ENCODE peak calls at places on chromosomes 6 and 20, in seven cellular contexts. Y is CD4-positive, alpha-beta T cell; E is keratinocyte; M is hepatocyte; R is aorta; V is naive thymus-derived CD4-positive, alpha-beta T cell; B is mesendoderm. K is an unnamed sample.

GRCh38 chr20:57265649-57266250 is 691 bp downstream of the BMP7 start:
- DNase-seq in Y (no peak), E (no peak), M (no peak), R (no peak), V (no peak), B (peak), K (no peak)

GRCh38 chr20:24059174-24059573 is 70.6 kb upstream of the GGTLC1 start:
- DNase-seq in Y (no peak), E (no peak), M (no peak), R (no peak), V (no peak), B (no peak), K (no peak)

GRCh38 chr6:117423754-117424153 is 2.0 kb downstream of the ROS1 start:
- DNase-seq in Y (no peak), E (no peak), M (no peak), R (no peak), V (no peak), B (no peak), K (no peak)

GRCh38 chr6:145116591-145117178 is 618.6 kb downstream of the EPM2A start:
- DNase-seq in Y (no peak), E (no peak), M (no peak), R (no peak), V (no peak), B (no peak), K (no peak)

GRCh38 chr6:170080828-170081368 is 210.0 kb downstream of the DLL1 start:
- DNase-seq in Y (no peak), E (no peak), M (no peak), R (peak), V (no peak), B (no peak), K (no peak)

GRCh38 chr6:16758163-16758975 is 2.9 kb downstream of the ATXN1 start:
- DNase-seq in Y (no peak), E (no peak), M (peak), R (no peak), V (no peak), B (peak), K (no peak)

GRCh38 chr6:105941616-105942412 is 144.3 kb upstream of the PRDM1 start:
- DNase-seq in Y (no peak), E (no peak), M (no peak), R (no peak), V (no peak), B (no peak), K (no peak)

GRCh38 chr6:167565884-167566491 is 241.1 kb downstream of the TTLL2 start:
- DNase-seq in Y (no peak), E (no peak), M (peak), R (no peak), V (no peak), B (peak), K (no peak)

GRCh38 chr20:48159156-48159971 is 374.1 kb upstream of the SULF2 start:
- DNase-seq in Y (no peak), E (no peak), M (no peak), R (no peak), V (no peak), B (no peak), K (no peak)

GRCh38 chr6:134204031-134204430 is 113.9 kb downstream of the SGK1 start:
- DNase-seq in Y (no peak), E (no peak), M (no peak), R (no peak), V (no peak), B (no peak), K (no peak)

GRCh38 chr20:38049800-38050199 is 16.3 kb downstream of the RPRD1B start:
- DNase-seq in Y (no peak), E (peak), M (no peak), R (no peak), V (no peak), B (peak), K (no peak)

GRCh38 chr20:62136283-62137091 is 6.7 kb downstream of the PSMA7 start:
- DNase-seq in Y (peak), E (no peak), M (peak), R (peak), V (peak), B (peak), K (no peak)

GRCh38 chr20:7841967-7842301 is 98.3 kb downstream of the HAO1 start:
- DNase-seq in Y (no peak), E (peak), M (peak), R (peak), V (no peak), B (peak), K (no peak)

GRCh38 chr20:62880147-62880934 is 18.7 kb upstream of the TCFL5 start:
- DNase-seq in Y (no peak), E (no peak), M (no peak), R (peak), V (no peak), B (no peak), K (no peak)

GRCh38 chr20:4813839-4814695 is 92.4 kb downstream of the PRND start:
- DNase-seq in Y (peak), E (no peak), M (no peak), R (no peak), V (peak), B (peak), K (no peak)

GRCh38 chr6:75934643-75935472 is 137.6 kb downstream of the IMPG1 start:
- DNase-seq in Y (peak), E (peak), M (peak), R (no peak), V (peak), B (peak), K (peak)

GRCh38 chr6:25927177-25927576 is 3.3 kb downstream of the SLC17A2 start:
- DNase-seq in Y (no peak), E (no peak), M (no peak), R (no peak), V (no peak), B (no peak), K (no peak)

GRCh38 chr6:15184441-15184861 is 61.4 kb upstream of the JARID2 start:
- DNase-seq in Y (peak), E (peak), M (no peak), R (no peak), V (peak), B (no peak), K (no peak)

GRCh38 chr20:32017711-32018251 is 7.5 kb downstream of the CCM2L start:
- DNase-seq in Y (peak), E (no peak), M (peak), R (peak), V (peak), B (peak), K (no peak)

DNA sequence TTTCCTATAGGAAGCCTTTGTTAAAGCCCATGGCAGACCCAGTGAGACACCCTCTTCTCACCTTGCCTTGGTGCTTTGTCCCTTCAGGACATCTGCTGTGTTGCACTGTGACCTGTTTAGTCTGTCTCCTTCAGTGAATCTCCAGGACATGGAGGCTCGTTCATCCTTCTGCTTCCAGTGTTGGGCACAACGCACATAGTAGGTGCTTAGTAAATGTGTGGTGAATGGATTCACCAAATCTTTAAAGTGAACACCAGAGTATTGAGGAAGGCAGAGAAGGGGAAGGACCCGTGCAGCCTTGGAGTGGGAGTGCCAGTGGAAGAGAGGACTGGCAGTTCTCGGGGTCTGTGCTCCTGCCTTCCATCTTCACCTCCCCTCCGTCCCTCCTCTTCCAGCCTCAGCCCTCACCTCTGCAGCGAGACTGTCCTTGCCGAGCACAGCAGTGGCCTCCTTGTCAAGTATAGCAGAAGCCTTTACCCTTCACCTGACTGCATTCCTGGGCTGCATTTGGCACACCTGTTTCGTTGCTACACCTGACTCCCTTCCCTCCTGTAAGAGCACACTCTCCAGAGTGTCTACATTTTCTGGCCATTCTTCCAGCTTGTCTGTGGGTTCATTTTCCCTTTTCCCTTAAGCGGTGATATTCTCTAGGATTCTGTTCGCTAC is 49.2 kb downstream of the ARID1B start:
- DNase-seq in Y (no peak), E (no peak), M (no peak), R (no peak), V (no peak), B (peak), K (no peak)
- H3K27ac ChIP-seq in Y (no peak), E (no peak), M (no peak), R (no peak), V (no peak), B (no peak), K (no peak)

GRCh38 chr6:142356271-142356938 is 54.6 kb downstream of the ADGRG6 start:
- DNase-seq in Y (no peak), E (no peak), M (no peak), R (no peak), V (no peak), B (no peak), K (no peak)

GRCh38 chr6:142357879-142358278 is 56.1 kb downstream of the ADGRG6 start:
- DNase-seq in Y (no peak), E (no peak), M (no peak), R (no peak), V (no peak), B (no peak), K (no peak)

GRCh38 chr6:142361345-142361744 is 59.5 kb downstream of the ADGRG6 start:
- DNase-seq in Y (no peak), E (no peak), M (no peak), R (no peak), V (no peak), B (no peak), K (no peak)

GRCh38 chr6:142361765-142362540 is 60.1 kb downstream of the ADGRG6 start:
- DNase-seq in Y (no peak), E (no peak), M (peak), R (no peak), V (no peak), B (no peak), K (no peak)

GRCh38 chr6:142359271-142359960 is 57.6 kb downstream of the ADGRG6 start:
- DNase-seq in Y (no peak), E (no peak), M (no peak), R (no peak), V (no peak), B (no peak), K (no peak)
- H3K27ac ChIP-seq in Y (no peak), E (no peak), M (peak), R (no peak), V (no peak), B (no peak), K (no peak)

GRCh38 chr6:148868901-148869300 is 122.1 kb downstream of the UST start:
- DNase-seq in Y (no peak), E (no peak), M (no peak), R (no peak), V (no peak), B (peak), K (no peak)
- H3K27ac ChIP-seq in Y (no peak), E (peak), M (no peak), R (no peak), V (no peak), B (no peak), K (no peak)

GRCh38 chr20:50293244-50294139 is 102.9 kb downstream of the CEBPB start:
- DNase-seq in Y (no peak), E (no peak), M (no peak), R (no peak), V (no peak), B (no peak), K (no peak)
- H3K27ac ChIP-seq in Y (no peak), E (no peak), M (peak), R (no peak), V (no peak), B (no peak), K (peak)

K was measured in caudate nucleus.